ENCODE peak calls at places on chromosome 17, in five cellular contexts. One of them, this sample, is unnamed.

GRCh38 chr17:47694818-47695663 is 1.1 kb downstream of the TBKBP1 start:
- DNase-seq in coronary artery: no peak
- DNase-seq in mammary epithelial cell: no peak
- DNase-seq in HL-60: peak
- DNase-seq in CD4-positive, alpha-beta T cell: peak
- DNase-seq in this sample: no peak

GRCh38 chr17:57145347-57145746 is 60.3 kb downstream of the AKAP1 start:
- DNase-seq in mammary epithelial cell: no peak
- DNase-seq in coronary artery: no peak
- DNase-seq in CD4-positive, alpha-beta T cell: no peak
- DNase-seq in HL-60: no peak
- DNase-seq in this sample: no peak

GRCh38 chr17:80358131-80358530 is 56.8 kb upstream of the ENDOV start:
- DNase-seq in CD4-positive, alpha-beta T cell: no peak
- DNase-seq in mammary epithelial cell: no peak
- DNase-seq in coronary artery: no peak
- DNase-seq in HL-60: no peak
- DNase-seq in this sample: no peak

GRCh38 chr17:65093930-65094329 is 37.4 kb upstream of the GNA13 start:
- DNase-seq in coronary artery: no peak
- DNase-seq in CD4-positive, alpha-beta T cell: no peak
- DNase-seq in mammary epithelial cell: no peak
- DNase-seq in HL-60: no peak
- DNase-seq in this sample: no peak

GRCh38 chr17:71011389-71011788 is 842.1 kb downstream of the KCNJ2 start:
- DNase-seq in HL-60: no peak
- DNase-seq in coronary artery: no peak
- DNase-seq in mammary epithelial cell: no peak
- DNase-seq in CD4-positive, alpha-beta T cell: no peak
- DNase-seq in this sample: no peak

GRCh38 chr17:61758430-61758829 is 104.9 kb downstream of the BRIP1 start:
- DNase-seq in CD4-positive, alpha-beta T cell: no peak
- DNase-seq in coronary artery: no peak
- DNase-seq in HL-60: no peak
- DNase-seq in mammary epithelial cell: no peak
- DNase-seq in this sample: no peak

GRCh38 chr17:8421571-8421970 is 14.1 kb upstream of the NDEL1 start:
- DNase-seq in coronary artery: no peak
- DNase-seq in CD4-positive, alpha-beta T cell: no peak
- DNase-seq in mammary epithelial cell: peak
- DNase-seq in HL-60: no peak
- DNase-seq in this sample: no peak

GRCh38 chr17:35653619-35654361 is 66.7 kb downstream of the AP2B1 start:
- DNase-seq in HL-60: no peak
- DNase-seq in coronary artery: no peak
- DNase-seq in mammary epithelial cell: no peak
- DNase-seq in CD4-positive, alpha-beta T cell: no peak
- DNase-seq in this sample: no peak

GRCh38 chr17:76545918-76546555 is 6.2 kb downstream of the PRCD start:
- DNase-seq in mammary epithelial cell: no peak
- DNase-seq in coronary artery: no peak
- DNase-seq in CD4-positive, alpha-beta T cell: no peak
- DNase-seq in HL-60: no peak
- DNase-seq in this sample: no peak

GRCh38 chr17:76683921-76684745 is 26.6 kb downstream of the MXRA7 start:
- DNase-seq in mammary epithelial cell: no peak
- DNase-seq in HL-60: no peak
- DNase-seq in CD4-positive, alpha-beta T cell: no peak
- DNase-seq in coronary artery: no peak
- DNase-seq in this sample: peak

GRCh38 chr17:42270596-42270995 is 5.6 kb downstream of the STAT5B start:
- DNase-seq in HL-60: no peak
- DNase-seq in coronary artery: no peak
- DNase-seq in mammary epithelial cell: no peak
- DNase-seq in CD4-positive, alpha-beta T cell: no peak
- DNase-seq in this sample: no peak

GRCh38 chr17:12619444-12620199 is 46.1 kb upstream of the MYOCD start:
- DNase-seq in coronary artery: no peak
- DNase-seq in mammary epithelial cell: no peak
- DNase-seq in CD4-positive, alpha-beta T cell: no peak
- DNase-seq in HL-60: no peak
- DNase-seq in this sample: no peak

GRCh38 chr17:80586464-80587228 is 42.0 kb downstream of the RPTOR start:
- DNase-seq in HL-60: peak
- DNase-seq in mammary epithelial cell: no peak
- DNase-seq in CD4-positive, alpha-beta T cell: no peak
- DNase-seq in coronary artery: no peak
- DNase-seq in this sample: no peak

GRCh38 chr17:65013613-65014391 is 42.7 kb downstream of the GNA13 start:
- DNase-seq in mammary epithelial cell: peak
- DNase-seq in coronary artery: no peak
- DNase-seq in CD4-positive, alpha-beta T cell: no peak
- DNase-seq in HL-60: peak
- DNase-seq in this sample: peak

GRCh38 chr17:30395398-30396022 is 16.8 kb downstream of the CPD start:
- DNase-seq in coronary artery: no peak
- DNase-seq in HL-60: no peak
- DNase-seq in mammary epithelial cell: no peak
- DNase-seq in CD4-positive, alpha-beta T cell: no peak
- DNase-seq in this sample: no peak

GRCh38 chr17:14089179-14089578 is 19.9 kb downstream of the COX10 start:
- DNase-seq in coronary artery: no peak
- DNase-seq in CD4-positive, alpha-beta T cell: no peak
- DNase-seq in mammary epithelial cell: no peak
- DNase-seq in HL-60: no peak
- DNase-seq in this sample: no peak

GRCh38 chr17:14082848-14083247 is 13.5 kb downstream of the COX10 start:
- DNase-seq in coronary artery: no peak
- DNase-seq in HL-60: no peak
- DNase-seq in mammary epithelial cell: no peak
- DNase-seq in CD4-positive, alpha-beta T cell: no peak
- DNase-seq in this sample: no peak

GRCh38 chr17:14080847-14081251 is 11.5 kb downstream of the COX10 start:
- DNase-seq in HL-60: no peak
- DNase-seq in coronary artery: no peak
- DNase-seq in CD4-positive, alpha-beta T cell: no peak
- DNase-seq in mammary epithelial cell: no peak
- DNase-seq in this sample: no peak

GRCh38 chr17:14086189-14086588 is 16.9 kb downstream of the COX10 start:
- DNase-seq in HL-60: no peak
- DNase-seq in coronary artery: no peak
- DNase-seq in CD4-positive, alpha-beta T cell: no peak
- DNase-seq in mammary epithelial cell: no peak
- DNase-seq in this sample: no peak

GRCh38 chr17:14084955-14085354 is 15.7 kb downstream of the COX10 start:
- DNase-seq in coronary artery: no peak
- DNase-seq in CD4-positive, alpha-beta T cell: no peak
- DNase-seq in HL-60: no peak
- DNase-seq in mammary epithelial cell: no peak
- DNase-seq in this sample: no peak
- TF ChIP-seq CTCF in coronary artery: no peak
- TF ChIP-seq CTCF in CD4-positive, alpha-beta T cell: no peak
- TF ChIP-seq CTCF in HL-60: no peak
- TF ChIP-seq CTCF in mammary epithelial cell: no peak
- TF ChIP-seq CTCF in this sample: no peak

DNA sequence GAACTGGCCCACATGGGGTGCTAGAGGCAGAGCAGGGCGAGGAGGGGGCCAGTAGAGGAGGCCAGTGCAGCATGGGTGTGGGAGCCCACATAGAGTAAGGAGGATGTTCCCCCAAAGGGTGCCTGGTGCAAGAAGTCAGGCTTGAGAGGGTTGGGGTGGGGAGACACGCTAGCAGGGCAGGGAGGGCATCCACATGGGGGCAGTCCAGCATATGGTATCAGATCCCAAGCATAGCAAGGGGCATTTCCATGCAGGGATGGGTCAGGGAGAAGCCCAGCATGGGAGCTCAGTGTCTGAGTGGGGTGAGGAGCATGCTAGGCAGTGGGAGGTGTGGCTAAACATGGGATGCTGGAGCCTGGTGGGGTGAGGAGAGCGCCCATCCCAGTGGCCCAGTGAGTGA is 213.7 kb downstream of the COPRS start:
- DNase-seq in mammary epithelial cell: no peak
- DNase-seq in CD4-positive, alpha-beta T cell: no peak
- DNase-seq in HL-60: no peak
- DNase-seq in coronary artery: no peak
- DNase-seq in this sample: no peak
- TF ChIP-seq CTCF in mammary epithelial cell: no peak
- TF ChIP-seq CTCF in CD4-positive, alpha-beta T cell: no peak
- TF ChIP-seq CTCF in HL-60: no peak
- TF ChIP-seq CTCF in coronary artery: no peak
- TF ChIP-seq CTCF in this sample: no peak

DNA sequence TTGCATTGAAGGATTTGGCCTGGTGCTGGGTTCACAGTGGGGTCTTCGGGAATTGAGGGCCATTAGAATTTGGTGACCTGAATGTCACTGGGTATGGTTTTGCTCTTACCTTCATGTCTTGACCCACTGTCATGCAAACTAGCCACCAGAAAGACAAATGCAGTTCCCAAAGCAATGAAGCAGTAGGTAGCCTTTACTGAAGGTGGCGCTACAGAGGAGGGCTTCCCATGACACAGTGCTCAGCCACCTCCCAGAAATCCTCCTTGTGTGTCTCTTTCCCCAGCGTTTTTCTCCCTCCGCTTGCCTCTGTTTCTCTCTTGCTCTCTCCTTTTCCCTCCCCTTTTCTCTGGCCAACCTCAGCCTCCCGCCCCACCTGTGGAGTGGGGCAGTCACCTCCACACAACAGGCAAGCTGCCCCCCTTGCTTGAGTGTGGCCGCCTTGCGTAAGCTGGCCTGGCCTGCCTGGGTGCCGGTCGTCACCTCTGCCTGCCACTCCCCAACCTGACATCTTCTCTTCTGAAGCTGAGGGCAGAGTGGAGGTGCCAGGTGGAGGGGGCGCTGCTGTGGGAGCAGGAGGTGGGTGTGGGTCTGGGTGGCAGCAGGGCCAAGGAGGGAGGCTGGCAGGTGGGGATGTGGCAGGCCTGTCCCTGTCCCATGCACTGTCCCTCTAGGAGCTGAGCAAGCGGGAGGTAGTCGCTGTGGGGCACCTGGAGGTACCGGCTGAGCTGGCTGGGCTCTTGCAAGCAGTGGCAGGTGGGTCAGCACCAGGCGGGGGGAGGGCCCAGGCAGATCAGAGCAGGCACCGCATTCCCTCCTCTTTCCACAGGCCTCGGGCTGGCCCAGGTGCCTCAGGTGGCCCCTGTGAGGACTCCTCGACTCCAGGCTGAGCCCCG is 34.7 kb downstream of the MYO15A start:
- DNase-seq in HL-60: no peak
- DNase-seq in coronary artery: no peak
- DNase-seq in CD4-positive, alpha-beta T cell: no peak
- DNase-seq in mammary epithelial cell: no peak
- DNase-seq in this sample: no peak
- TF ChIP-seq CTCF in HL-60: peak
- TF ChIP-seq CTCF in coronary artery: no peak
- TF ChIP-seq CTCF in CD4-positive, alpha-beta T cell: no peak
- TF ChIP-seq CTCF in mammary epithelial cell: peak
- TF ChIP-seq CTCF in this sample: peak

GRCh38 chr17:19718613-19719364 is 2.4 kb upstream of the SLC47A2 start:
- DNase-seq in HL-60: no peak
- DNase-seq in coronary artery: no peak
- DNase-seq in CD4-positive, alpha-beta T cell: no peak
- DNase-seq in mammary epithelial cell: peak
- DNase-seq in this sample: no peak
- TF ChIP-seq CTCF in HL-60: no peak
- TF ChIP-seq CTCF in coronary artery: no peak
- TF ChIP-seq CTCF in CD4-positive, alpha-beta T cell: no peak
- TF ChIP-seq CTCF in mammary epithelial cell: peak
- TF ChIP-seq CTCF in this sample: no peak

This sample was measured in CD14-positive monocyte.